ENCODE peak calls at places on chromosomes 13 and 19, in five cellular contexts. One of them, this sample, is unnamed.

GRCh38 chr13:42320375-42320787 is 48.4 kb downstream of the AKAP11 start:
- DNase-seq in WTC11: no peak
- DNase-seq in activated CD8-positive, alpha-beta memory T cell treated with anti-CD3 and anti-CD28 coated beads for 24 hours: no peak
- DNase-seq in M059J: no peak
- DNase-seq in dorsolateral prefrontal cortex: no peak
- DNase-seq in this sample: no peak

GRCh38 chr13:98050041-98050466 is 92.8 kb upstream of the FARP1 start:
- DNase-seq in WTC11: no peak
- DNase-seq in activated CD8-positive, alpha-beta memory T cell treated with anti-CD3 and anti-CD28 coated beads for 24 hours: no peak
- DNase-seq in M059J: peak; percentile 65
- DNase-seq in dorsolateral prefrontal cortex: no peak
- DNase-seq in this sample: no peak

GRCh38 chr19:11580665-11581418 is 3.4 kb upstream of the ACP5 start:
- DNase-seq in WTC11: no peak
- DNase-seq in activated CD8-positive, alpha-beta memory T cell treated with anti-CD3 and anti-CD28 coated beads for 24 hours: no peak
- DNase-seq in M059J: peak; percentile 23
- DNase-seq in dorsolateral prefrontal cortex: no peak
- DNase-seq in this sample: no peak

GRCh38 chr13:69213331-69213850 is 894.2 kb upstream of the ATXN8OS start:
- DNase-seq in WTC11: no peak
- DNase-seq in activated CD8-positive, alpha-beta memory T cell treated with anti-CD3 and anti-CD28 coated beads for 24 hours: no peak
- DNase-seq in M059J: no peak
- DNase-seq in dorsolateral prefrontal cortex: no peak
- DNase-seq in this sample: no peak

GRCh38 chr13:48108106-48108505 is 13.2 kb upstream of the MED4 start:
- DNase-seq in WTC11: no peak
- DNase-seq in activated CD8-positive, alpha-beta memory T cell treated with anti-CD3 and anti-CD28 coated beads for 24 hours: no peak
- DNase-seq in M059J: peak; percentile 11
- DNase-seq in dorsolateral prefrontal cortex: no peak
- DNase-seq in this sample: no peak

GRCh38 chr19:45882652-45883585 is 3.0 kb downstream of the IRF2BP1 start:
- DNase-seq in WTC11: peak; percentile 94
- DNase-seq in activated CD8-positive, alpha-beta memory T cell treated with anti-CD3 and anti-CD28 coated beads for 24 hours: peak; percentile 95
- DNase-seq in M059J: no peak
- DNase-seq in dorsolateral prefrontal cortex: peak; percentile 70
- DNase-seq in this sample: peak; percentile 13

GRCh38 chr19:53037101-53038097 is 7.1 kb upstream of the ERVV-2 start:
- DNase-seq in WTC11: peak; percentile 76
- DNase-seq in activated CD8-positive, alpha-beta memory T cell treated with anti-CD3 and anti-CD28 coated beads for 24 hours: peak; percentile 56
- DNase-seq in M059J: no peak
- DNase-seq in dorsolateral prefrontal cortex: peak; percentile 59
- DNase-seq in this sample: peak; percentile 7

GRCh38 chr19:1648156-1648925 is 4.1 kb downstream of the TCF3 start:
- DNase-seq in WTC11: no peak
- DNase-seq in activated CD8-positive, alpha-beta memory T cell treated with anti-CD3 and anti-CD28 coated beads for 24 hours: no peak
- DNase-seq in M059J: no peak
- DNase-seq in dorsolateral prefrontal cortex: no peak
- DNase-seq in this sample: no peak

GRCh38 chr13:48749144-48749543 is 95.4 kb downstream of the CYSLTR2 start:
- DNase-seq in WTC11: no peak
- DNase-seq in activated CD8-positive, alpha-beta memory T cell treated with anti-CD3 and anti-CD28 coated beads for 24 hours: no peak
- DNase-seq in M059J: peak; percentile 47
- DNase-seq in dorsolateral prefrontal cortex: no peak
- DNase-seq in this sample: no peak

GRCh38 chr19:33411621-33412180 is 38.2 kb downstream of the CEBPG start:
- DNase-seq in WTC11: no peak
- DNase-seq in activated CD8-positive, alpha-beta memory T cell treated with anti-CD3 and anti-CD28 coated beads for 24 hours: no peak
- DNase-seq in M059J: no peak
- DNase-seq in dorsolateral prefrontal cortex: no peak
- DNase-seq in this sample: no peak

GRCh38 chr19:57302020-57302465 is 18.2 kb upstream of the ZNF543 start:
- DNase-seq in WTC11: no peak
- DNase-seq in activated CD8-positive, alpha-beta memory T cell treated with anti-CD3 and anti-CD28 coated beads for 24 hours: no peak
- DNase-seq in M059J: peak; percentile 97
- DNase-seq in dorsolateral prefrontal cortex: no peak
- DNase-seq in this sample: peak; percentile 95

This sample was measured in AG09309.